ENCODE peak calls at places on chromosomes 13 and 19, in seven cellular contexts. I is WERI-Rb-1, F is psoas muscle, J is lung, H is coronary artery, C is cardiac muscle cell, X is endodermal cell. E is an unnamed sample.

GRCh38 chr13:29101404-29101803 is 281.3 kb downstream of the MTUS2 start:
- DNase-seq in I (no peak), J (no peak), F (no peak), X (no peak), C (no peak), H (no peak), E (no peak)

GRCh38 chr13:41463823-41464602 is 6.7 kb downstream of the RGCC start:
- DNase-seq in I (no peak), H (no peak), J (no peak), X (no peak), C (no peak), F (no peak), E (peak)

GRCh38 chr19:56355517-56355916 is 37.8 kb downstream of the ZNF582 start:
- DNase-seq in H (no peak), F (no peak), C (no peak), J (no peak), I (no peak), X (no peak), E (no peak)

GRCh38 chr13:23928985-23929384 is 31.7 kb upstream of the C1QTNF9B start:
- DNase-seq in H (no peak), X (no peak), I (peak), J (no peak), C (no peak), F (no peak), E (no peak)

GRCh38 chr13:53499551-53499950 is 470.9 kb downstream of the OLFM4 start:
- DNase-seq in X (no peak), C (no peak), I (no peak), J (no peak), H (no peak), F (no peak), E (no peak)

GRCh38 chr19:17454579-17454978 is 6.1 kb upstream of the TMEM221 start:
- DNase-seq in I (peak), X (peak), F (no peak), C (peak), H (no peak), J (no peak), E (no peak)

GRCh38 chr13:39035799-39036198 is 2.1 kb downstream of the PROSER1 start:
- DNase-seq in X (no peak), C (no peak), H (no peak), F (no peak), I (no peak), J (no peak), E (no peak)

GRCh38 chr13:105587786-105588185 is 947.7 kb downstream of the EFNB2 start:
- DNase-seq in H (no peak), X (no peak), J (no peak), I (no peak), C (no peak), F (no peak), E (no peak)

E was measured in activated naive CD4-positive, alpha-beta T cell treated with anti-CD3 and anti-CD28 coated beads for 36 hours.